ENCODE peak calls at places on chromosomes 4 and X, in four cellular contexts. C is heart right ventricle, E is tibial artery, Z is left ventricle myocardium inferior. D is an unnamed sample. For H3K36me3, the result is how much of the 10 kb centered on the place peaks cover.

GRCh38 chrX:46755656-46756055 is 3.3 kb downstream of the SLC9A7 start:
- DNase-seq in C (no peak), Z (no peak), E (no peak), D (no peak)

GRCh38 chr4:8340721-8341680 is 71.4 kb downstream of the HTRA3 start:
- DNase-seq in Z (peak), E (peak), C (peak), D (no peak)

GRCh38 chrX:130196453-130196852 is 24.7 kb downstream of the RAB33A start:
- DNase-seq in C (no peak), E (no peak), Z (no peak), D (no peak)

GRCh38 chr4:61648264-61648663 is 448.1 kb downstream of the ADGRL3 start:
- DNase-seq in Z (no peak), C (no peak), E (no peak), D (no peak)

GRCh38 chrX:20118065-20118824 is 1.5 kb upstream of the MAP7D2 start:
- DNase-seq in Z (no peak), C (no peak), E (no peak), D (no peak)

GRCh38 chr4:144970597-144970996 is 127.4 kb downstream of the ANAPC10 start:
- DNase-seq in Z (no peak), E (no peak), C (no peak), D (peak)

GRCh38 chr4:56426273-56426672 is 9.1 kb downstream of the PPAT start:
- DNase-seq in Z (no peak), E (no peak), C (no peak), D (peak)

GRCh38 chrX:18931972-18932371 is 51.9 kb downstream of the PHKA2 start:
- DNase-seq in E (no peak), Z (no peak), C (peak), D (no peak)

GRCh38 chrX:107227780-107228485 is 21.5 kb downstream of the DNAAF6 start:
- DNase-seq in C (no peak), Z (no peak), E (no peak), D (no peak)

GRCh38 chr4:151567056-151567455 is 158.1 kb downstream of the FHIP1A start:
- DNase-seq in E (no peak), Z (no peak), C (no peak), D (peak)

GRCh38 chr4:166501941-166502382 is 628.9 kb downstream of the TLL1 start:
- DNase-seq in Z (no peak), C (no peak), E (no peak), D (peak)
- TF ChIP-seq CTCF in Z (no peak), C (peak), E (no peak), D (peak)

DNA sequence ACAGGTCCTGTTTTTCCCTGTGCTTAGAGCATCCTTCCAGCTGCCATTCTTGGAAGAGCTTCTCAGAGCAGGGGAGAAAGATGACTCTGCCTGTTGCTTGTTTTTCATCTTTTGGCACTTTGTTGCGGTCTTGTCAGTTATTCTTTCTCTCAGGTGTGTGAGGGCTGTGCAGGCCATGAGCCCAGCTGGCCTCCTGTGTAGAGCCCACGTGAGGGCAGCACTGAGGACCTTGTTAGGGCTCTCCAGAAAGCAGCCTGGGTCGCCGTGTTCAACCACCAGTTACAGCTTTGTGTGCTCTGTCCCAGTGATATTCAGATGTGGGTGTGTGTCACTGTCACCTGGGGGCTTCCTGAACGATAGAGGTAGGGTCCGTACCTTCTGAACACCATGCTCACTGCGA is 52.8 kb downstream of the NOP14 start:
- DNase-seq in E (no peak), Z (no peak), C (no peak), D (no peak)
- H3K36me3 ChIP-seq in E (half or more), Z (half or more), C (under half), D (under half)

GRCh38 chr4:186936496-186937375 is 213.1 kb upstream of the FAT1 start:
- DNase-seq in Z (no peak), C (no peak), E (no peak), D (no peak)
- TF ChIP-seq CTCF in Z (no peak), C (peak), E (peak), D (no peak)

DNA sequence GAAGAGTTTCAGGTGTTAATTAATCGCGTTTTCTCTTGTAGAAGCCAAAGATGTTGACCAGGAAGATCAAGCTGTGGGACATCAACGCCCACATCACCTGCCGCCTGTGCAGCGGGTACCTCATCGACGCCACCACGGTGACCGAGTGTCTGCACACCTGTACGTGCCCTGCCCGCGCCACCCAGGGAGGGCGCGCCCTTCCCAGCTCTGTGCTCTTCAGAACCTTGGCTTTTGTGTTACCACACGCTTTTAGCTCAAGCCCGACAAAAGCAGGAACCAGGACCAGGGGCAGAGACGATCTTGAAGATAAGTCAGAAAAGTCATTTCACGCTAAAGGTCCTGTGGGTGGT is 28.0 kb downstream of the PCGF3 start:
- DNase-seq in E (no peak), Z (no peak), C (no peak), D (no peak)
- H3K36me3 ChIP-seq in E (half or more), Z (half or more), C (under half), D (under half)

GRCh38 chr4:177242651-177243296 is 66.9 kb upstream of the NEIL3 start:
- DNase-seq in E (no peak), Z (no peak), C (no peak), D (no peak)
- TF ChIP-seq CTCF in E (no peak), Z (no peak), C (no peak), D (no peak)

DNA sequence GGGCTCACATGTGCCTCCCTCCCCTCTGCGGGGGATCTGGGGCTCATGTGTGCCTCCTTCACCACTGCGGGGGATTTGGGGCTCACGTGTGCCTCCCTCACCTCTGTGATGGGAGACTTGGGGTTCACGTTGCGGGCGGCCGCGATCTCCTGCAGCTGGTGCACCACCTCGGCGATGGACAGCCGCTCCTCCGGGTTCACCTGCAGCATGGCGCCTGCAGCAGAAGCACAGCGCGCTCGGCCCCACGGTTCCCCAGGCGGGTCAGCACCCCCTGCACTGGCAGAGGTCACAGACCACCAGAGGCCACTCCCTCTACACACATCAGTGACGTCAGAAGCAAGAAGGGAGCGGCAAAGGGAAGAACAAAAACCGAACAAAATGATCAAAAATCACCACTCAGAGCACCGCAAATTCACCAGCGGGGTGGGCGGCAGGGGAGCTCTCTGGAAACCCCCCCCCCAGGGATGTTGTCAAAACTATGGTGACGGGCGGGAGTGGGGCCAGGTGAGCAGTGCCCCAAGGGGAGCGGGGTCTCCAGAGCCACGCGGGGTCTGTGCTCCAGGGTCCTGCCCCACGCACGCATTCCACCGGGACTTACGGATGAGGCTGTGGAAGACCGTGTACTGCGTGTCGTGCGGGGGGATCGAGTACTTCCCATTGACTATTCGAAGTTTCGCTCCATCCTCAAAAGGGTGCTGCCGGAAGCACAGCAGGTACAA is 38.7 kb downstream of the GAK start:
- DNase-seq in C (no peak), E (no peak), Z (no peak), D (no peak)
- H3K36me3 ChIP-seq in C (under half), E (half or more), Z (half or more), D (under half)

GRCh38 chr4:74189331-74190043 is 31.6 kb downstream of the MTHFD2L start:
- DNase-seq in Z (no peak), C (no peak), E (no peak), D (peak)
- TF ChIP-seq CTCF in Z (peak), C (peak), E (peak), D (peak)

GRCh38 chr4:2672700-2673099 is 83.4 kb downstream of the TNIP2 start:
- DNase-seq in E (no peak), C (no peak), Z (no peak), D (no peak)
- H3K36me3 ChIP-seq in E (half or more), C (under half), Z (half or more), D (under half)

GRCh38 chrX:71545364-71545763 is 12.5 kb downstream of the OGT start:
- DNase-seq in E (no peak), C (no peak), Z (no peak), D (no peak)

GRCh38 chrX:71543316-71543715 is 10.4 kb downstream of the OGT start:
- DNase-seq in Z (no peak), C (no peak), E (no peak), D (no peak)

GRCh38 chrX:71550578-71550977 is 17.7 kb downstream of the OGT start:
- DNase-seq in C (no peak), E (no peak), Z (no peak), D (no peak)

GRCh38 chrX:71546879-71547278 is 14.0 kb downstream of the OGT start:
- DNase-seq in Z (no peak), E (no peak), C (no peak), D (no peak)

GRCh38 chrX:71547339-71547738 is 14.4 kb downstream of the OGT start:
- DNase-seq in C (no peak), Z (no peak), E (no peak), D (no peak)
- TF ChIP-seq CTCF in C (no peak), Z (no peak), E (no peak), D (no peak)

GRCh38 chr4:39291686-39292085 is 74.5 kb downstream of the RFC1 start:
- DNase-seq in C (no peak), Z (no peak), E (no peak), D (no peak)
- H3K36me3 ChIP-seq in C (under half), Z (half or more), E (half or more), D (under half)